ENCODE peak calls at places on chromosomes 12 and 14, in five cellular contexts. One of them, this sample, is unnamed.

GRCh38 chr12:130714091-130714590 is 2.0 kb downstream of the RIMBP2 start:
- DNase-seq in LHCN-M2: no peak
- DNase-seq in DMS153: no peak
- DNase-seq in iris pigment epithelial cell: peak
- DNase-seq in activated T-cell treated with anti-CD3 and anti-CD28 coated beads for 24 hours: no peak
- DNase-seq in this sample: no peak

GRCh38 chr14:64671591-64671990 is 32.6 kb upstream of the PLEKHG3 start:
- DNase-seq in activated T-cell treated with anti-CD3 and anti-CD28 coated beads for 24 hours: no peak
- DNase-seq in iris pigment epithelial cell: peak
- DNase-seq in LHCN-M2: peak
- DNase-seq in DMS153: peak
- DNase-seq in this sample: peak

GRCh38 chr12:95648990-95649791 is 97.9 kb upstream of the USP44 start:
- DNase-seq in LHCN-M2: no peak
- DNase-seq in activated T-cell treated with anti-CD3 and anti-CD28 coated beads for 24 hours: no peak
- DNase-seq in DMS153: no peak
- DNase-seq in iris pigment epithelial cell: no peak
- DNase-seq in this sample: no peak

GRCh38 chr12:27179399-27180214 is 64.5 kb upstream of the STK38L start:
- DNase-seq in iris pigment epithelial cell: peak
- DNase-seq in activated T-cell treated with anti-CD3 and anti-CD28 coated beads for 24 hours: peak
- DNase-seq in LHCN-M2: peak
- DNase-seq in DMS153: peak
- DNase-seq in this sample: peak

GRCh38 chr14:26401170-26401968 is 196.5 kb downstream of the NOVA1 start:
- DNase-seq in LHCN-M2: no peak
- DNase-seq in DMS153: peak
- DNase-seq in activated T-cell treated with anti-CD3 and anti-CD28 coated beads for 24 hours: no peak
- DNase-seq in iris pigment epithelial cell: no peak
- DNase-seq in this sample: no peak

GRCh38 chr12:115598827-115599226 is 678.7 kb downstream of the MED13L start:
- DNase-seq in activated T-cell treated with anti-CD3 and anti-CD28 coated beads for 24 hours: no peak
- DNase-seq in DMS153: peak
- DNase-seq in LHCN-M2: no peak
- DNase-seq in iris pigment epithelial cell: peak
- DNase-seq in this sample: no peak

GRCh38 chr12:127588224-127588623 is 678.7 kb upstream of the TMEM132C start:
- DNase-seq in iris pigment epithelial cell: peak
- DNase-seq in activated T-cell treated with anti-CD3 and anti-CD28 coated beads for 24 hours: no peak
- DNase-seq in DMS153: no peak
- DNase-seq in LHCN-M2: peak
- DNase-seq in this sample: no peak

GRCh38 chr14:104715416-104715815 is 8.6 kb upstream of the ADSS1 start:
- DNase-seq in DMS153: no peak
- DNase-seq in activated T-cell treated with anti-CD3 and anti-CD28 coated beads for 24 hours: no peak
- DNase-seq in LHCN-M2: no peak
- DNase-seq in iris pigment epithelial cell: no peak
- DNase-seq in this sample: no peak

GRCh38 chr12:56678852-56679251 is 9.2 kb downstream of the PTGES3 start:
- DNase-seq in DMS153: no peak
- DNase-seq in iris pigment epithelial cell: no peak
- DNase-seq in LHCN-M2: no peak
- DNase-seq in activated T-cell treated with anti-CD3 and anti-CD28 coated beads for 24 hours: no peak
- DNase-seq in this sample: no peak

GRCh38 chr12:49046129-49046895 is 14.3 kb downstream of the KMT2D start:
- DNase-seq in DMS153: no peak
- DNase-seq in activated T-cell treated with anti-CD3 and anti-CD28 coated beads for 24 hours: no peak
- DNase-seq in iris pigment epithelial cell: no peak
- DNase-seq in LHCN-M2: no peak
- DNase-seq in this sample: no peak

GRCh38 chr12:29901585-29901984 is 117.8 kb upstream of the TMTC1 start:
- DNase-seq in activated T-cell treated with anti-CD3 and anti-CD28 coated beads for 24 hours: no peak
- DNase-seq in iris pigment epithelial cell: no peak
- DNase-seq in LHCN-M2: no peak
- DNase-seq in DMS153: no peak
- DNase-seq in this sample: no peak

GRCh38 chr12:118337194-118337838 is 35.4 kb downstream of the TAOK3 start:
- DNase-seq in DMS153: no peak
- DNase-seq in activated T-cell treated with anti-CD3 and anti-CD28 coated beads for 24 hours: no peak
- DNase-seq in iris pigment epithelial cell: peak
- DNase-seq in LHCN-M2: no peak
- DNase-seq in this sample: no peak

GRCh38 chr12:122851820-122852219 is 16.6 kb downstream of the HIP1R start:
- DNase-seq in activated T-cell treated with anti-CD3 and anti-CD28 coated beads for 24 hours: no peak
- DNase-seq in iris pigment epithelial cell: peak
- DNase-seq in DMS153: no peak
- DNase-seq in LHCN-M2: peak
- DNase-seq in this sample: no peak